ENCODE peak calls at places on chromosomes 6 and 20, in eight cellular contexts. I is effector CD4-positive, alpha-beta T cell; L is type B pancreatic cell; Y is GDM1; O is AG20443; A is stimulated activated CD8-positive, alpha-beta memory T cell treated with anti-CD3 and anti-CD28 coated beads, Interleukin-12 subunit alpha, Interleukin-12 subunit beta, amount 100 ng/mL, for 4 hours; J is A172; G is brain microvascular endothelial cell. R is an unnamed sample.

GRCh38 chr6:95325858-95326257 is 251.5 kb upstream of the MANEA start:
- DNase-seq in J (peak), I (no peak), G (no peak), L (no peak), Y (no peak), O (no peak), A (no peak), R (peak)

GRCh38 chr6:111922454-111923297 is 49.4 kb upstream of the FYN start:
- DNase-seq in O (peak), J (no peak), I (no peak), A (no peak), L (no peak), Y (no peak), G (no peak), R (peak)

GRCh38 chr6:134437376-134437775 is 119.5 kb upstream of the SGK1 start:
- DNase-seq in G (peak), I (no peak), O (no peak), Y (no peak), J (peak), A (no peak), L (no peak), R (no peak)

GRCh38 chr6:158039571-158040050 is 57.9 kb downstream of the SYNJ2 start:
- DNase-seq in I (no peak), Y (peak), J (peak), A (no peak), L (no peak), O (peak), G (peak), R (no peak)

GRCh38 chr6:31529329-31530150 is 778 bp downstream of the MCCD1 start:
- DNase-seq in O (no peak), Y (no peak), I (no peak), J (no peak), G (no peak), A (no peak), L (no peak), R (no peak)

GRCh38 chr6:105781248-105781647 is 304.9 kb upstream of the PRDM1 start:
- DNase-seq in Y (no peak), G (no peak), A (no peak), L (no peak), I (no peak), O (no peak), J (no peak), R (no peak)

GRCh38 chr6:170073846-170074245 is 217.0 kb downstream of the DLL1 start:
- DNase-seq in G (no peak), I (no peak), A (no peak), O (no peak), L (peak), J (no peak), Y (no peak), R (no peak)

GRCh38 chr6:163416640-163417253 is 2.2 kb downstream of the QKI start:
- DNase-seq in A (no peak), Y (no peak), L (no peak), I (peak), J (peak), O (peak), G (peak), R (peak)

GRCh38 chr6:37019065-37019450 is 13.6 kb downstream of the FGD2 start:
- DNase-seq in J (no peak), I (no peak), O (no peak), A (no peak), L (no peak), G (no peak), Y (no peak), R (no peak)

GRCh38 chr6:106309766-106310373 is 15.7 kb downstream of the ATG5 start:
- DNase-seq in J (peak), I (no peak), G (no peak), A (no peak), Y (no peak), L (no peak), O (peak), R (no peak)

GRCh38 chr20:42063176-42063575 is 445.0 kb upstream of the CHD6 start:
- DNase-seq in Y (no peak), J (no peak), A (no peak), I (no peak), O (no peak), G (no peak), L (no peak), R (no peak)

GRCh38 chr20:52251827-52252226 is 60.2 kb upstream of the ZFP64 start:
- DNase-seq in G (no peak), A (no peak), J (no peak), L (no peak), O (no peak), Y (no peak), I (no peak), R (no peak)

GRCh38 chr20:63381781-63382431 is 20.8 kb upstream of the CHRNA4 start:
- DNase-seq in J (no peak), I (peak), Y (no peak), O (peak), L (no peak), A (no peak), G (no peak), R (no peak)

GRCh38 chr20:57398901-57399535 is 7.8 kb downstream of the RBM38 start:
- DNase-seq in G (no peak), I (no peak), Y (no peak), J (no peak), A (no peak), L (no peak), O (no peak), R (no peak)

GRCh38 chr6:13935190-13935880 is 10.6 kb downstream of the RNF182 start:
- DNase-seq in A (no peak), G (no peak), O (no peak), I (no peak), L (no peak), Y (no peak), J (no peak), R (no peak)

GRCh38 chr20:35303382-35303734 is 11.1 kb upstream of the FAM83C start:
- DNase-seq in L (no peak), I (no peak), J (no peak), Y (no peak), G (no peak), O (no peak), A (no peak), R (no peak)

GRCh38 chr6:135212935-135213334 is 31.8 kb downstream of the MYB start:
- DNase-seq in I (no peak), J (peak), L (no peak), G (peak), A (no peak), O (peak), Y (no peak), R (no peak)

GRCh38 chr6:31287621-31288020 is 15.7 kb upstream of the HLA-C start:
- DNase-seq in O (no peak), G (no peak), L (no peak), Y (no peak), J (no peak), A (no peak), I (no peak), R (no peak)

GRCh38 chr6:116011520-116011919 is 49.2 kb downstream of the FRK start:
- DNase-seq in I (no peak), G (no peak), A (no peak), Y (no peak), J (no peak), L (no peak), O (no peak), R (no peak)

GRCh38 chr20:34951652-34952051 is 4.0 kb downstream of the GSS start:
- DNase-seq in Y (no peak), O (no peak), G (no peak), L (no peak), I (no peak), J (no peak), A (no peak), R (peak)

GRCh38 chr6:50661636-50662035 is 51.7 kb upstream of the TFAP2D start:
- DNase-seq in O (no peak), A (no peak), G (no peak), Y (no peak), I (no peak), L (no peak), J (no peak), R (no peak)

GRCh38 chr20:2402271-2402980 is 21.7 kb downstream of the TGM6 start:
- DNase-seq in G (peak), L (no peak), I (no peak), J (peak), O (peak), A (no peak), Y (no peak), R (no peak)

GRCh38 chr6:126788961-126789365 is 329.5 kb upstream of the RSPO3 start:
- DNase-seq in L (no peak), Y (no peak), J (no peak), G (no peak), I (no peak), O (peak), A (no peak), R (no peak)

GRCh38 chr20:63290677-63291472 is 2.1 kb upstream of the COL20A1 start:
- DNase-seq in Y (no peak), I (peak), L (no peak), A (peak), J (peak), O (peak), G (peak), R (no peak)

GRCh38 chr20:44129996-44130718 is 56.8 kb downstream of the JPH2 start:
- DNase-seq in I (no peak), O (no peak), A (no peak), L (no peak), G (no peak), J (no peak), Y (no peak), R (no peak)

GRCh38 chr6:108732101-108732870 is 115.9 kb upstream of the ARMC2 start:
- DNase-seq in G (no peak), L (no peak), O (peak), Y (no peak), A (no peak), J (peak), I (no peak), R (no peak)

GRCh38 chr6:29631860-29632731 is 887 bp downstream of the GABBR1 start:
- DNase-seq in G (no peak), A (peak), Y (peak), O (peak), L (peak), I (peak), J (peak), R (no peak)